ENCODE peak calls at places on chromosomes 13 and 19, in four cellular contexts. T is H9, N is IMR-90, L is H1. G is an unnamed sample.
A peak's percentile ranks its signal among the peaks of the same experiment; 100 is the strongest.

GRCh38 chr13:103799028-103799427 is 732.8 kb upstream of the SLC10A2 start:
- DNase-seq in T (no peak), N (no peak), L (no peak), G (no peak)

GRCh38 chr19:21947775-21948174 is 63.0 kb downstream of the ZNF208 start:
- DNase-seq in T (no peak), N (no peak), L (peak; percentile 41), G (peak; percentile 23)

GRCh38 chr13:94620286-94620896 is 18.7 kb downstream of the GPR180 start:
- DNase-seq in T (no peak), N (peak; percentile 41), L (no peak), G (peak; percentile 57)

GRCh38 chr13:76014618-76015315 is 378.6 kb downstream of the LMO7 start:
- DNase-seq in T (no peak), N (peak; percentile 80), L (no peak), G (no peak)

GRCh38 chr13:51729853-51730553 is 74.0 kb downstream of the DHRS12 start:
- DNase-seq in T (no peak), N (peak; percentile 90), L (no peak), G (peak; percentile 75)

GRCh38 chr19:33273881-33274662 is 28.3 kb downstream of the CEBPA start:
- DNase-seq in T (no peak), N (peak; percentile 84), L (no peak), G (no peak)

GRCh38 chr13:40672310-40673060 is 6.0 kb upstream of the FOXO1 start:
- DNase-seq in T (no peak), N (peak; percentile 70), L (no peak), G (peak; percentile 72)

GRCh38 chr19:43707158-43707712 is 8.6 kb upstream of the IRGC start:
- DNase-seq in T (no peak), N (no peak), L (no peak), G (no peak)

GRCh38 chr13:44243198-44243852 is 130.3 kb upstream of the SERP2 start:
- DNase-seq in T (peak; percentile 82), N (peak; percentile 74), L (peak; percentile 64), G (peak; percentile 92)

GRCh38 chr13:34249546-34249945 is 431.6 kb downstream of the RFC3 start:
- DNase-seq in T (no peak), N (no peak), L (no peak), G (no peak)

GRCh38 chr19:48329167-48329891 is 4.0 kb downstream of the EMP3 start:
- DNase-seq in T (peak; percentile 61), N (peak; percentile 59), L (no peak), G (peak; percentile 82)

GRCh38 chr13:21884299-21884878 is 213.5 kb downstream of the FGF9 start:
- DNase-seq in T (no peak), N (no peak), L (no peak), G (no peak)

GRCh38 chr19:45508931-45509691 is 1.8 kb downstream of the VASP start:
- DNase-seq in T (peak; percentile 88), N (peak; percentile 66), L (peak; percentile 74), G (peak; percentile 90)

GRCh38 chr19:45177817-45178261 is at the start of gene TRAPPC6A:
- DNase-seq in T (no peak), N (peak; percentile 70), L (no peak), G (no peak)

GRCh38 chr13:94481966-94482365 is 2.5 kb upstream of the DCT start:
- DNase-seq in T (no peak), N (peak; percentile 66), L (no peak), G (no peak)

GRCh38 chr19:17775245-17775927 is 19.6 kb upstream of the B3GNT3 start:
- DNase-seq in T (peak; percentile 78), N (peak; percentile 19), L (peak; percentile 92), G (peak; percentile 62)

GRCh38 chr19:39645800-39646411 is 9.8 kb upstream of the LGALS16 start:
- DNase-seq in T (no peak), N (peak; percentile 15), L (peak; percentile 63), G (peak; percentile 40)

GRCh38 chr19:1754651-1755466 is 1.6 kb downstream of the ONECUT3 start:
- DNase-seq in T (no peak), N (no peak), L (peak; percentile 73), G (no peak)

GRCh38 chr19:58209577-58209976 is 19.1 kb upstream of the ZNF544 start:
- DNase-seq in T (no peak), N (no peak), L (no peak), G (no peak)

GRCh38 chr13:79525051-79525450 is 44.1 kb downstream of the NDFIP2 start:
- DNase-seq in T (no peak), N (no peak), L (no peak), G (no peak)

GRCh38 chr19:38392707-38393308 is 4.3 kb downstream of the SPRED3 start:
- DNase-seq in T (no peak), N (peak; percentile 63), L (no peak), G (peak; percentile 26)

GRCh38 chr13:99196466-99197256 is 4.0 kb upstream of the UBAC2 start:
- DNase-seq in T (no peak), N (no peak), L (no peak), G (no peak)

GRCh38 chr13:94323746-94324408 is 155.6 kb downstream of the DCT start:
- DNase-seq in T (no peak), N (no peak), L (no peak), G (peak; percentile 78)

GRCh38 chr13:69199664-69200063 is 908.0 kb upstream of the ATXN8OS start:
- DNase-seq in T (no peak), N (no peak), L (no peak), G (peak; percentile 81)

GRCh38 chr19:19485161-19485997 is 30.0 kb downstream of the TSSK6 start:
- DNase-seq in T (no peak), N (peak; percentile 68), L (no peak), G (peak; percentile 82)

GRCh38 chr19:38032151-38032550 is 125.1 kb downstream of the SIPA1L3 start:
- DNase-seq in T (no peak), N (peak; percentile 74), L (no peak), G (peak; percentile 57)

GRCh38 chr13:43307921-43308433 is 284.6 kb downstream of the DNAJC15 start:
- DNase-seq in T (no peak), N (peak; percentile 87), L (no peak), G (no peak)

GRCh38 chr13:44810067-44810840 is 179.0 kb downstream of the NUFIP1 start:
- DNase-seq in T (no peak), N (no peak), L (no peak), G (no peak)

DNA sequence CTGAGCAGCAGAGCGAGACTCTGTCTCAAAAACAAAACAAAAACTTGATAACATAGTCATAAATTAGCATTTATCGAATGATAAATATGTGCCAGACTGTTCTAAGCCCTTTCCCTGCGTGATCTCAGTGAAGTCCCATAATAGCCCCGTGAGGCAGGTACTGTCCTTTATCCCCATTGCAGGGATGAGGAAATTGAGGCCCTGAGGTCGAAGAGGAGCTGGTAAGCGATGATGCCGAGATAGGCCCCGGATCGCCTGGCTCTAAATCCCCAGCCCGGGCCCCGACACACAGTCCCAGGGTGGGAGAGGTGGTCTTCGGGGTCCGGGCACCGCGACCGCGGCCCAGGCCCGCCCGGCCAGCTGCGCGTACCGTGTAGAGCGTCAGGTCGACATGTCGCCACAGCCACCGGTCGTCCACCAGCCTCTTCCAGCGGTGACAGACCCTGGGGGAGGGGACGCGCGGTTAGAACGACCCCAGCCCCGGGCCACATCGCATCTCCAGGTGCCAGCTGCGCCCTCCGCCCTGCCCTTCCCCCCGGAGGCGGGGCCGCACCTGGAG is 625 bp downstream of the FBXL12 start:
- DNase-seq in T (no peak), N (no peak), L (no peak), G (no peak)
- H3K4ac ChIP-seq in T (no peak overlapping the region), N (peak overlapping the region; percentile 82), L (no peak overlapping the region), G (peak overlapping the region; percentile 17)

DNA sequence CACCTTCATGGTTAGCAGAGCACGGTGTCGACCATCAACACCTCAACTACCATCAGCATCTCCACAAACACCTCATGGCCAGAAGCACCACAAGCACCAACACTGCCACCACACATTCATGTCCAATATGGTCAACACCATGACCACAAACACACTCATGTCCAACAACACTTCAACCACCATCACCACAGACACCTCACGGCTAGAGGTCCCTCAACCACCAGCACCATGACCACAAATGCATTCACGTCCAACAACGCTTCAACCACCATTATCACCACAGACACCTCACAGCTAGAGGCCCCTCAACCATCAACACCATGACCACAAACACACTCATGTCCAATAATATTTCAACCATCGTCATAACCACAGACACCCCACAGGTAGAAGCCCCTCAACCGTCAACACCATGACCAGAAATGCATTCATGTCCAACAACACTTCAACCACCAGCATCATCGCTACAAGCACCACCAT is 10.2 kb downstream of the TRAPPC5 start:
- DNase-seq in T (no peak), N (no peak), L (no peak), G (no peak)
- H4K8ac ChIP-seq in T (no peak overlapping the region), N (no peak overlapping the region), L (no peak overlapping the region), G (no peak overlapping the region)

DNA sequence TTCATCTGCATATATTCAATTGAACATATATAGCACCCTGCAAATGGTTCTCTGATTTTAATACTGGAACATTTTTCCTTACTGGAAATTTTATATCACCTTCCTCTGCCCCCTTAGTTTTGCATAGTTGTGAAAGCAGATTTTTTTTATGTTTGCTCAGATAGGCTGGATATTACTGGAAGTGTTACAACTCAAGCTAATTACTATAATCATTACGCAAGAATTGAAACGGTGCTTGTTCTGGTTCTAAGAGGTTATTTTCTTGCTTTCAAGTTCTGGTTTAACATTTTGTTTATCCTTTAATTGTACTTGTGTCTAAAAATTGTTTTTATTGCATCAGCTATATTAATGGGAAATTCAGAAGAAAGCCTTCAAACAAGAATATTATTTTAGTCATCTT is 95.6 kb upstream of the MYO16 start:
- DNase-seq in T (no peak), N (no peak), L (no peak), G (no peak)
- H3K56ac ChIP-seq in T (no peak overlapping the region), N (no peak overlapping the region), L (no peak overlapping the region), G (no peak overlapping the region)

DNA sequence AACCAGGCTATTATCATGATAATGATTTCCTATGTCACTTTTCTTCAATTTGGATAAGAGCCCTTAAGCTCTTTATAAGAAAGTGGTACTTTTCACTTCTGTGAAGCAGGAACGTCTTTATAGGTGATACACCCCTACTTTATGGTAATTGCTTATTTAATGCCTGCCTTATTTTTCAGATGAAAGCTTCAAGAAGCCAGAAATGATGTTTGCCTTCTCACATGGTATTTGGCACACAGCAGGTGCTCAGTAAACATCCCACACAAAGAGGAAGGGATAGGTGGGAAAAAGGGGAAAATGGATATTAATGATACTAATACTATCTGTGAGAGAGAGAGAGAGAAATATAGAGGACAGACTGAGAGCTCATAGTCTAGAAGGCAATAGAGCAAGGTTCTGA is 29.0 kb upstream of the WASF3 start:
- DNase-seq in T (no peak), N (no peak), L (no peak), G (no peak)
- H3K4ac ChIP-seq in T (no peak overlapping the region), N (no peak overlapping the region), L (no peak overlapping the region), G (no peak overlapping the region)

GRCh38 chr13:29503041-29503837 is 92.2 kb downstream of the SLC7A1 start:
- DNase-seq in T (peak; percentile 84), N (peak; percentile 27), L (peak; percentile 66), G (peak; percentile 56)
- H4K8ac ChIP-seq in T (no peak overlapping the region), N (no peak overlapping the region), L (no peak overlapping the region), G (no peak overlapping the region)

G was measured in mesendoderm.